ENCODE peak calls at places on chromosomes 12 and 14, in six cellular contexts. G, K, C, Q, F and H are unnamed samples. For H3K36me3, the result is how much of the 10 kb centered on the place peaks cover.

GRCh38 chr14:72892879-72893635 is 844 bp downstream of the DPF3 start:
- DNase-seq in G (no peak), K (no peak), C (no peak), Q (peak), F (peak), H (peak)

GRCh38 chr12:10016881-10017280 is 6.5 kb downstream of the CLEC12B start:
- DNase-seq in G (no peak), K (peak), C (no peak), Q (peak), F (no peak), H (no peak)

GRCh38 chr14:95041477-95042020 is 115.8 kb downstream of the DICER1 start:
- DNase-seq in G (no peak), K (no peak), C (no peak), Q (no peak), F (no peak), H (no peak)

GRCh38 chr12:81077686-81078441 is at the start of gene ACSS3:
- DNase-seq in G (no peak), K (peak), C (peak), Q (peak), F (peak), H (no peak)

GRCh38 chr12:9866786-9867379 is 2.3 kb downstream of the CLEC2B start:
- DNase-seq in G (no peak), K (no peak), C (no peak), Q (no peak), F (no peak), H (no peak)

GRCh38 chr14:52012635-52013034 is 23.3 kb downstream of the RTRAF start:
- DNase-seq in G (no peak), K (no peak), C (no peak), Q (peak), F (peak), H (no peak)

GRCh38 chr14:104158827-104159798 is 20.7 kb downstream of the KIF26A start:
- DNase-seq in G (no peak), K (no peak), C (peak), Q (no peak), F (no peak), H (no peak)

GRCh38 chr12:121992059-121992879 is 29.4 kb upstream of the BCL7A start:
- DNase-seq in G (peak), K (peak), C (no peak), Q (peak), F (peak), H (peak)

GRCh38 chr14:69592923-69593677 is 18.3 kb upstream of the SUSD6 start:
- DNase-seq in G (no peak), K (no peak), C (no peak), Q (peak), F (no peak), H (no peak)

GRCh38 chr14:77098470-77099353 is 654 bp downstream of the CIPC start:
- DNase-seq in G (peak), K (no peak), C (peak), Q (no peak), F (peak), H (no peak)

GRCh38 chr12:57516617-57517153 is 3.6 kb downstream of the DDIT3 start:
- DNase-seq in G (no peak), K (no peak), C (no peak), Q (no peak), F (no peak), H (no peak)
- H3K36me3 ChIP-seq in G (half or more), K (half or more), C (half or more), Q (half or more), F (under half), H (half or more)

GRCh38 chr12:117967512-117967911 is 1.3 kb downstream of the KSR2 start:
- DNase-seq in G (no peak), K (no peak), C (no peak), Q (no peak), F (no peak), H (no peak)
- H3K36me3 ChIP-seq in G (under half), K (under half), C (under half), Q (under half), F (under half), H (under half)

GRCh38 chr12:95492462-95492861 is 18.5 kb downstream of the METAP2 start:
- DNase-seq in G (no peak), K (no peak), C (no peak), Q (no peak), F (no peak), H (no peak)
- H3K36me3 ChIP-seq in G (under half), K (under half), C (half or more), Q (half or more), F (under half), H (under half)

DNA sequence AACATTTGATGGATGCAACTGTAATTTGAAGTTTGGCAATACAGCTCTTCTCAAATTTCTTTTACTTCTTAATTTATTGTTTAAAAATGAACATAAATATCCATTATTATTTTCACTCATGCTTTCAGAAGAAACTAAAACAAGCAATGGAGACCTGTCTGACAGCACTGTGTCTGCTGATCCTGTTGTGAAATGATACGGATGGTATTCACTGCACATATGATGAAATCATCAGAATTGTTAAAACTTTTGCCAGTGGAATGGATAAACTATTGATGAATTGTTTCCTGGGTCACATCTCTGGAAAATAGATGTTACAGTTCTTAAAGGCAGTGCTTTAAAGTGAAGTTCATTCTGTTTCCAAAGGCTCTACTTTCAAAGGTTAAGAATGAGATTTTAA is 59.2 kb downstream of the WASHC4 start:
- DNase-seq in G (no peak), K (no peak), C (no peak), Q (no peak), F (no peak), H (no peak)
- H3K36me3 ChIP-seq in G (under half), K (half or more), C (half or more), Q (under half), F (under half), H (under half)

DNA sequence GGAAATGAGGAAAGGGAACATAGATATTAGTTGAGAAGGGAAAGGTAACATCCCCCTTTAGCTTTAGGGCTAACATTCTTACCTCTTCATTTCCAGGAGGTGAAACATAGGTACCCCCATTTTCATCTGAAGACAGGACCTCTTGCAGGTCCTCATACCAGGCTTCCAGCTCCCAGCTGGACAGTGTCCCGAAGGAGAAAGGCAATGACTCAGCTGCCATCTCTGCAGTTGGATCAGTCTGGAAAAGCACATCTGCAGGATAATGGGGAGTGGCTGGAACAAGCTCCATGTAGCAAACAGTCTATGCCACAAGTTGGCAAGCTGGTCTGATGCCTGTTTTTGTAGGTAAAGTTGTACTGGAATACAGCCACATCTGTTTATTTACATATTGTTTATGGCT is 3.1 kb downstream of the DDIT3 start:
- DNase-seq in G (no peak), K (peak), C (no peak), Q (peak), F (no peak), H (no peak)
- H3K36me3 ChIP-seq in G (under half), K (half or more), C (half or more), Q (under half), F (under half), H (under half)

DNA sequence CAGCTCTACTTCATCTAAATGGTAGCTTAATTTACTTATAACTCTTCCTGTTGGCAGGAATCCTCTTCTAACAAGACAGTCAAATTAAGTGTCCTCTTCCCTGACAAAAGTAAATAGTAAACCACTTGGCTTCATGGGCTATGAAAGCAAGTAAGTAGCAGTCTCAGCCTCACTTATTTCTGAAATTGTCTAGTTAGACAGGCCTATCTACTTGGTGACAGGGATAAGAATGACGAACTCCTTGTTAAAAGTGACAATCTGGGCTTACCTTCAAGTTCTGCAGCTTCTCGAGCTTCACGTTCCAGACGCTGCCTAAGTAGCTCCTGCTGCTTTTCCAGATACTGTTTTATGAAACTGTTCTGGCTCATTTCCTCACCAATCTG is 4.7 kb downstream of the ACIN1 start:
- DNase-seq in G (no peak), K (no peak), C (no peak), Q (no peak), F (no peak), H (no peak)
- H3K36me3 ChIP-seq in G (under half), K (under half), C (half or more), Q (half or more), F (under half), H (half or more)